ENCODE peak calls at places on chromosome 12, in four cellular contexts. U, Y, X and F are unnamed samples.

GRCh38 chr12:130850418-130851021 is 11.5 kb upstream of the STX2 start:
- DNase-seq in Y (no peak), X (no peak), U (no peak), F (no peak)

GRCh38 chr12:4908694-4909396 is 860 bp upstream of the KCNA1 start:
- DNase-seq in Y (no peak), U (no peak), X (no peak), F (no peak)

GRCh38 chr12:22576473-22576872 is 32.1 kb upstream of the C2CD5 start:
- DNase-seq in U (no peak), Y (no peak), X (no peak), F (no peak)

GRCh38 chr12:41967668-41968649 is 176.7 kb downstream of the GXYLT1 start:
- DNase-seq in X (no peak), U (no peak), Y (no peak), F (no peak)

GRCh38 chr12:4267904-4268548 is 5.5 kb upstream of the CCND2 start:
- DNase-seq in X (no peak), Y (no peak), U (no peak), F (no peak)

GRCh38 chr12:110819150-110819549 is 27.6 kb upstream of the CCDC63 start:
- DNase-seq in Y (no peak), X (no peak), U (no peak), F (no peak)

GRCh38 chr12:102883204-102883799 is 33.7 kb downstream of the PAH start:
- DNase-seq in U (peak), X (peak), Y (no peak), F (no peak)

GRCh38 chr12:131677699-131678098 is 33.2 kb upstream of the SFSWAP start:
- DNase-seq in X (no peak), U (no peak), Y (no peak), F (no peak)

GRCh38 chr12:117047810-117048584 is 51.2 kb downstream of the TESC start:
- DNase-seq in Y (no peak), X (peak), U (no peak), F (no peak)

GRCh38 chr12:130632582-130633174 is 83.4 kb downstream of the RIMBP2 start:
- DNase-seq in Y (no peak), U (no peak), X (no peak), F (no peak)

DNA sequence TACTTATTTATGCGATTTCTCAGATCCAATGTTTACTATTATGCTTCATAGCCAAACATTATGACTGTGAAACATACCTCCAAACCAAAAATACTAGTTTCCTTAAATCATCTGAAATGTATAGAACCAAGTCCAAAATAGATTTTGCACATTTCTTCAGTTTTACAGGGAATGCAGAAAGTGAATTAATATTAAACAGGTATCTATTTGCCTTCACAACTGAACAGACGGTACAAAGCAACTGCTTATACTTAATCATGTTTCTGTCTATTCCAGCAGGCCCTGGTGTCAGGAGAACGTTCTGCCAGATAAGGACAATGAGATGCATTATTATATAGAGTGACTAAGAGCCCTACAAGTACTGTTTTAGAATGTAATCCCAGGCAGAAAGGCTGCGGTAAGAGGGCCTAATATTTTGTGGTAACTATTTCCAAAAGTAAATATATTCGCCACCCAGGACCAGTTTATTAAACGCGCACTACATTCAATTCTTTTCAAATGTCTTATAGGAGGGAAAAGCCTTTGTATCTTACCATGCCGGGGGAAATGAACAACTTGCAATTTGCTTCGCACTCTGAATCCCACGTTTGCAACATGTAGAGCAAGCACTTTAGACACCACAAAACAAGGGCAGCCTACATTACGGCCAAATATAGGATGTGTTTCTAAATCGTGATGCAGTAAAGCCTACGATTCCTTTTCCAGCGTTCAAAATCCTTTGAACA is 1.5 kb downstream of the CORO1C start:
- DNase-seq in X (no peak), U (no peak), Y (no peak), F (no peak)
- TF ChIP-seq POLR2A in X (no peak), U (no peak), Y (no peak), F (no peak)

GRCh38 chr12:57235012-57235727 is 5.7 kb downstream of the SHMT2 start:
- DNase-seq in X (peak), U (peak), Y (no peak), F (peak)

GRCh38 chr12:57232156-57232756 is 2.7 kb downstream of the SHMT2 start:
- DNase-seq in U (no peak), X (no peak), Y (no peak), F (no peak)

GRCh38 chr12:57234571-57235011 is 5.1 kb downstream of the SHMT2 start:
- DNase-seq in U (no peak), X (no peak), Y (no peak), F (no peak)

GRCh38 chr12:57234233-57234570 is 4.7 kb downstream of the SHMT2 start:
- DNase-seq in X (no peak), Y (no peak), U (no peak), F (no peak)

GRCh38 chr12:57233357-57234232 is 4.1 kb downstream of the SHMT2 start:
- DNase-seq in Y (no peak), X (peak), U (no peak), F (no peak)
- TF ChIP-seq POLR2A in Y (no peak), X (no peak), U (no peak), F (no peak)

DNA sequence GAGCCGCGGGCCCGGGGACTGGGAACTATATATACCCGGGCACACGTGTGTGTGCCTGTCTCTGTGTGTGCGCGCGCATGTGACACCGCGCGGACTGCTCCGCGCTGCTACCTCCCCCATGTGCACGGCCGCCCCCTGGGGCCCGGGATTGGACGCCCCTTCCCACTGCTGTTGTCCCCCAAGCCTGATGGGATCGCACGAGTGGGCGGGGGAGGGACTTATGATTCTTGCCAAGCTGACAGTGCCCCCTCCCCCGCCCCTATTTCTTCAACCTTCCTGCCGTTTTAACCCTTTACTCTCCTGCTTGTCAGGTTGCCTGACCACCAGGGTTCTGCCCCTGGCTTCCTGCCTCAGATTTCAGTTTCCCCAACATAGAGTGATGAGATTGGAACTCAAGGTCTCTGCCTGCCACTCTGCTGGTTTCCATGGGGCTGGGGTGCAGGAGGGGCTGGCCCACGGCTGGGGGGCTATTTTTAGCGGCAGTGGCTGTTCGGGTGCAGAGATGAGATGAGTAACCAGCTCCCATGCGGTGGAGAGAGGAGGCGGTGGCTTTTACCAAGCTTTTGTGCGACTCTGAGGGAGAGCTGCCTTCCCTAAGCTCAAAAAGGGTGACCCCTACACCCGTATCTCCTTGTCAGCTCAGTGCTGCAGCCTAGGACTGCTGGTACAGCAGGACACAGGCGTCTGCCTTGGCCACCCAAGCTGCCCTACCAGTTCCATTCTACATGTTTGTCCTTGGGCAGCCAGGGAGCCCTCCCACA is at the start of gene DDN:
- DNase-seq in Y (no peak), X (peak), U (no peak), F (no peak)
- TF ChIP-seq POLR2A in Y (no peak), X (no peak), U (no peak), F (no peak)

GRCh38 chr12:1044697-1045096 is 53.7 kb downstream of the ERC1 start:
- DNase-seq in U (no peak), Y (no peak), X (no peak), F (no peak)
- TF ChIP-seq POLR2A in U (no peak), Y (no peak), X (no peak), F (no peak)

DNA sequence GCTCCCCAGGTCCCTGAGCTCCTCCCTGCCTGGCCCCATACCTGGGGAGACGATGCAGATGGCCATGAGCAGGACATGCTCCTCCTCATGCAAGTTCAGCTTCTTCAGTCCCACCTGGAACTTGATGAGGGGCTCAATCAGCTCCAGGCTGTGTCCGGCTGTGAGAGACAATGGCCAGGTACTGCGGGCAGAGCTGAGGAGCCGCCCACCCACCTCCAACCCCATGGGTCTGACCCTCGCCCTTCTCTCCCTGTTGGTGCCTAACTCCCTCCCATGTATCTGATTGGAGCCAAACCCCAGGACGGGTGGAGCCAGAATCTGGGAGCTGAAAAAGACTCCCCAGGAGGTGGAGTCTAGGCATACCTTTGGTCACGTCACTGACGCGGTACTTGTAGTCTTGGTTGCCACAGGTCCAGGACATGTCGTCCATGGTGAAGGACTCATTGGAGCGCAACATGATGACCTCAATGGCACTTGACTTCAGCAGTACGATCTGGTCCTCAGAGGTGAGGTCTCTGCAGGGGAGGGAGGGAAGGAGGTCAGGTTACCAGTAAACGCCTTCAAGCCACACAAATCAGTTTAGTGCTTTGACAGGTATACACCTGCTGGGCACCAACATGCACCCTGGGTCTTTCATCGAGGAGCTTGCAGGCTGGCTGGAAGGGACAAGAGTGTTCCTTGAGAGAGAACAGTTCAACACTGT is 26.7 kb upstream of the HDAC7 start:
- DNase-seq in Y (no peak), U (no peak), X (no peak), F (no peak)
- TF ChIP-seq POLR2A in Y (no peak), U (no peak), X (no peak), F (no peak)

GRCh38 chr12:106757623-106758348 is 16.7 kb upstream of the RIC8B start:
- DNase-seq in X (no peak), Y (no peak), U (no peak), F (no peak)

GRCh38 chr12:106759526-106760183 is 14.8 kb upstream of the RIC8B start:
- DNase-seq in X (no peak), Y (no peak), U (no peak), F (no peak)

GRCh38 chr12:106758349-106758951 is 16.0 kb upstream of the RIC8B start:
- DNase-seq in X (no peak), U (no peak), Y (no peak), F (no peak)

GRCh38 chr12:106764738-106765137 is 9.7 kb upstream of the RIC8B start:
- DNase-seq in X (peak), U (peak), Y (no peak), F (no peak)

GRCh38 chr12:106760184-106760531 is 14.3 kb upstream of the RIC8B start:
- DNase-seq in U (no peak), Y (no peak), X (no peak), F (no peak)
- TF ChIP-seq POLR2A in U (no peak), Y (no peak), X (no peak), F (no peak)

DNA sequence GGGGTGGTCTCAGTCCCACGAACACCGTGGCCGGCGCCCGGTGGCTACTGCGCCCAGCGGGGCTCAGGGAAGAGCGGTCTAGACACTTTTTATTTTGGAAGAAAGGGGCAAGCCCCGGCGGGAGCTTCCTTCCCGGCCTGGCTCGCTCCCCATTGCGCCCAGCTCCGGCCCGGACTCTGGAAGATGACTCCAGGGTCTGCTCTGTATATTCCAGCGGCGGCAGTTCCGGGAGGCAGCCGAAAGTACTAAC is 225.1 kb upstream of the CRY1 start:
- DNase-seq in Y (no peak), X (peak), U (no peak), F (no peak)
- TF ChIP-seq POLR2A in Y (no peak), X (no peak), U (no peak), F (no peak)

GRCh38 chr12:97968641-97969171 is 506.1 kb downstream of the RMST start:
- DNase-seq in X (no peak), U (no peak), Y (no peak), F (no peak)
- TF ChIP-seq POLR2A in X (no peak), U (no peak), Y (no peak), F (no peak)